ENCODE peak calls at places on chromosomes 2 and 18, in seven cellular contexts. G is RWPE1, E is GM06990, R is WTC11, B is glutamatergic neuron, C is GM20000, X is mesothelial cell of epicardium. S is an unnamed sample.
A peak's percentile ranks its signal among the peaks of the same experiment; 100 is the strongest.

GRCh38 chr2:86017901-86018896 is 87.5 kb downstream of the POLR1A start:
- DNase-seq in B (no peak), R (no peak), G (peak; percentile 48), C (no peak), E (no peak), X (no peak), S (peak; percentile 71)

GRCh38 chr2:190506666-190507065 is 27.9 kb downstream of the NEMP2 start:
- DNase-seq in G (no peak), R (no peak), E (no peak), B (no peak), C (no peak), X (no peak), S (no peak)

GRCh38 chr2:98457045-98457696 is 12.5 kb downstream of the INPP4A start:
- DNase-seq in E (no peak), B (no peak), R (no peak), G (peak; percentile 60), C (no peak), X (no peak), S (no peak)

GRCh38 chr18:69233465-69234054 is 167.1 kb upstream of the DOK6 start:
- DNase-seq in R (no peak), X (no peak), B (no peak), G (no peak), C (no peak), E (no peak), S (no peak)

GRCh38 chr2:55721601-55722215 is 28.1 kb upstream of the PNPT1 start:
- DNase-seq in E (no peak), X (no peak), R (no peak), C (no peak), B (no peak), G (peak; percentile 55), S (peak; percentile 50)

GRCh38 chr2:72980535-72981217 is 63.4 kb downstream of the EMX1 start:
- DNase-seq in G (peak; percentile 28), R (no peak), X (no peak), E (no peak), C (no peak), B (no peak), S (no peak)

GRCh38 chr2:188969236-188970032 is 4.7 kb upstream of the COL3A1 start:
- DNase-seq in G (no peak), R (no peak), C (no peak), B (no peak), E (no peak), X (no peak), S (no peak)

GRCh38 chr2:233546101-233546500 is 20.5 kb downstream of the USP40 start:
- DNase-seq in X (no peak), C (no peak), R (no peak), G (no peak), E (no peak), B (no peak), S (no peak)

GRCh38 chr2:61469424-61470121 is 1.3 kb downstream of the USP34 start:
- DNase-seq in B (no peak), C (no peak), E (no peak), X (no peak), G (peak; percentile 14), R (no peak), S (no peak)

GRCh38 chr2:29811378-29811777 is 110.0 kb downstream of the ALK start:
- DNase-seq in G (peak; percentile 69), B (no peak), E (no peak), X (no peak), C (no peak), R (no peak), S (no peak)

GRCh38 chr2:160423141-160423540 is 70.5 kb downstream of the RBMS1 start:
- DNase-seq in B (no peak), E (no peak), R (no peak), G (no peak), C (no peak), X (no peak), S (no peak)

GRCh38 chr2:240200230-240201051 is 60.0 kb upstream of the OTOS start:
- DNase-seq in G (no peak), X (no peak), B (no peak), E (no peak), R (no peak), C (no peak), S (no peak)

GRCh38 chr2:73418343-73418742 is 32.7 kb downstream of the ALMS1 start:
- DNase-seq in E (no peak), G (no peak), C (no peak), B (no peak), X (peak; percentile 23), R (no peak), S (no peak)

DNA sequence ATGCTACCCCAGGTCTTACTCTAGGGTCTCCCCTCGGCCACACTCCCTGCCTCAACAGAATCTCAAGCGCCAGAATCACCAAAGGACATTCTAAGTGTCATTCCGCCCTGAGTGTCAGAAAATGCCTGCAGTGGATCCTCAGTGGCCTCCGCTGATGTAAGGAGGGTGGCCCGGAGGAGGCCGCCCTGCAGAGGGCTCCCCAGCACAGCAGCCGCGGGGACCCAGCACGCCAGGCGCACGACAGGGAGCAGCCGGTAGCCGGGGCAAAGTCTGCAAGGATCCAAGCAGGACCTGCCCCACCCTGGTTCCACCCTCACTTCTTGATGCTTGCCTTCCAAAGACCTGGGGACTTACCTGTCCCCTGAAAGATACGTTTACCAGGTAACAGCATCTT is 54.2 kb upstream of the ID2 start:
- DNase-seq in R (no peak), X (no peak), C (no peak), B (no peak), G (no peak), E (no peak), S (peak; percentile 80)
- TF ChIP-seq CTCF in R (no peak), X (no peak), C (no peak), B (no peak), G (no peak), E (no peak), S (peak; percentile 32)

GRCh38 chr2:169823996-169824372 is 721 bp downstream of the METTL5 start:
- DNase-seq in B (no peak), G (no peak), E (no peak), R (no peak), X (no peak), C (no peak), S (no peak)

GRCh38 chr2:169828141-169828811 is 1.0 kb downstream of the UBR3 start:
- DNase-seq in B (peak; percentile 31), X (no peak), C (peak; percentile 73), E (peak; percentile 25), R (no peak), G (peak; percentile 46), S (peak; percentile 35)

GRCh38 chr2:169824373-169825333 is at the start of gene METTL5:
- DNase-seq in B (peak; percentile 90), R (peak; percentile 89), E (peak; percentile 90), C (peak; percentile 92), X (peak; percentile 74), G (peak; percentile 80), S (peak; percentile 91)

GRCh38 chr2:169822785-169823392 is 1.8 kb downstream of the METTL5 start:
- DNase-seq in B (no peak), R (no peak), X (no peak), C (no peak), E (no peak), G (no peak), S (no peak)

DNA sequence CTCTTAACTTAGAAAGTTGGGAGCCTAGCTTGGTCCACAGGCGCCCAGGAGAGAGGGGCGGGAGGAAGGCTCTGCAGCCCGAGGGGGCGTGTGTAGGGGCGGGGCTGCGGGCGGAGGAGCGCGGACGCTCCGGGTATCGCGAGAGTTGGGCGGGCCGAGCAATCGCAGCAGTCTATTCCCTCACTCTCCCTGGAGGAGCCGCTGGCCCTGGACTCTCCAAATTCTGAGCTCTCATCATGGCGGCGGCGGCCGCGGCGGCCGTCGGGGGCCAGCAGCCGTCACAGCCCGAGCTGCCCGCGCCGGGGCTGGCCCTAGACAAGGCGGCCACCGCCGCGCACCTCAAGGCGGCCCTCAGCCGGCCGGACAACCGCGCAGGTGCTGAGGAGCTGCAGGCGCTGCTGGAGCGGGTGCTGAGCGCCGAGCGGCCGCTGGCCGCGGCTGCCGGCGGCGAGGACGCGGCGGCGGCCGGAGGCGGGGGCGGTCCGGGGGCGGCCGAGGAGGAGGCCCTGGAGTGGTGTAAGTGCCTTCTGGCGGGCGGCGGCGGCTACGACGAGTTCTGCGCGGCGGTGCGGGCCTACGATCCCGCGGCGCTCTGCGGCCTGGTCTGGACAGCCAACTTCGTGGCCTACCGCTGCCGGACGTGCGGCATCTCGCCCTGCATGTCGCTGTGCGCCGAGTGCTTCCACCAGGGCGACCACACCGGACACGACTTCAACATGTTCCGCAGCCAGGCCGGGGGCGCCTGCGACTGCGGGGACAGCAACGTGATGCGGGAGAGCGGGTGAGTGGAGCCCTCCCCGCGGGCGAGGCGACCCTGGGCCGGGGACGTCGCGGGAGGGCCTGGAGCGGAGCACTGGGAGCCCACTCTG is at the start of gene UBR3:
- DNase-seq in E (peak; percentile 91), C (peak; percentile 99), X (peak; percentile 93), B (peak; percentile 96), R (peak; percentile 94), G (peak; percentile 96), S (peak; percentile 96)
- TF ChIP-seq CTCF in E (no peak), C (no peak), X (no peak), B (no peak), R (no peak), G (peak; percentile 17), S (no peak)

GRCh38 chr18:62715829-62716678 is 713 bp downstream of the PHLPP1 start:
- DNase-seq in E (peak; percentile 76), X (peak; percentile 35), G (peak; percentile 49), B (peak; percentile 70), C (peak; percentile 83), R (peak; percentile 46), S (peak; percentile 50)

GRCh38 chr18:62716679-62717058 is 1.3 kb downstream of the PHLPP1 start:
- DNase-seq in R (peak; percentile 66), E (no peak), B (peak; percentile 75), G (peak; percentile 37), C (peak; percentile 83), X (peak; percentile 45), S (peak; percentile 65)

GRCh38 chr18:62715439-62715792 is at the start of gene PHLPP1:
- DNase-seq in R (no peak), C (peak; percentile 81), B (no peak), X (no peak), G (no peak), E (no peak), S (no peak)

GRCh38 chr18:62713651-62714247 is 1.6 kb upstream of the PHLPP1 start:
- DNase-seq in X (no peak), B (no peak), R (peak; percentile 24), G (no peak), C (no peak), E (no peak), S (no peak)

GRCh38 chr18:62714671-62715438 is 486 bp upstream of the PHLPP1 start:
- DNase-seq in C (peak; percentile 95), E (peak; percentile 88), G (peak; percentile 99), X (peak; percentile 99), B (peak; percentile 99), R (peak; percentile 100), S (peak; percentile 99)
- TF ChIP-seq CTCF in C (peak; percentile 79), E (peak; percentile 72), G (peak; percentile 84), X (no peak), B (no peak), R (peak; percentile 20), S (peak; percentile 60)

GRCh38 chr2:20862850-20863249 is 39.9 kb upstream of the LDAH start:
- DNase-seq in R (no peak), C (no peak), G (no peak), B (no peak), E (no peak), X (no peak), S (no peak)

DNA sequence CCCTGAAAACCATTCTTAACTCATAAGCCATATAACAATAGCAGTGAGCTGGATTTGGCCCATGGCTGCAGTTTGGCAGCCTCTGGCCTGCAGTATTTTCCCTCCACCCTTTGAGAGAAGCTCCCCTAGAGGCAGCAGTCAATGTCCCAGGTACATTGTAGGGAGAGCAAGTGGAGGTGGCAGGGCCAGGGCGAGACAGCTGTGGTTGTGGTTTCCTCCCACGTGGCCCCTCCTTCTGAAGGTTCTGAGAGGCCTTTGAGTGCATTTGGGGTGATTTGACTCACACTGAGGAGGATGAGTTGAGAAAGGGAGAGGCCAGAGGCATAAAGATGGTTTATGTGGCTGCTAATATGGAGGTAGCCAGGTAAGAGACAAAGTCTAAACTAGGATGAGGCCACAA is 45.5 kb upstream of the LDAH start:
- DNase-seq in E (peak; percentile 50), B (no peak), R (no peak), X (no peak), G (no peak), C (peak; percentile 70), S (no peak)
- TF ChIP-seq CTCF in E (no peak), B (no peak), R (no peak), X (no peak), G (no peak), C (no peak), S (no peak)